ENCODE peak calls at places on chromosomes 3 and 15, in seven cellular contexts. Z, N, U, C, T, G and P are unnamed samples. For H3K4me1, the result is how much of the 10 kb centered on the place peaks cover.

GRCh38 chr15:52336530-52336929 is 40.9 kb upstream of the MYO5C start:
- DNase-seq in Z (no peak), N (peak), U (no peak), C (no peak), T (no peak), G (peak), P (no peak)

GRCh38 chr3:31704651-31705179 is 172.0 kb downstream of the STT3B start:
- DNase-seq in Z (peak), N (peak), U (peak), C (peak), T (no peak), G (peak), P (no peak)

GRCh38 chr3:53633197-53633787 is 138.9 kb downstream of the CACNA1D start:
- DNase-seq in Z (no peak), N (no peak), U (no peak), C (no peak), T (no peak), G (no peak), P (no peak)

GRCh38 chr15:45734244-45734643 is 99.4 kb downstream of the SQOR start:
- DNase-seq in Z (no peak), N (no peak), U (no peak), C (no peak), T (no peak), G (no peak), P (no peak)

GRCh38 chr3:129461022-129461421 is 21.0 kb downstream of the IFT122 start:
- DNase-seq in Z (peak), N (no peak), U (no peak), C (no peak), T (no peak), G (no peak), P (no peak)

GRCh38 chr3:58164199-58164879 is 46.4 kb downstream of the DNASE1L3 start:
- DNase-seq in Z (peak), N (peak), U (peak), C (peak), T (no peak), G (no peak), P (no peak)

GRCh38 chr3:138124689-138125420 is 7.3 kb downstream of the A4GNT start:
- DNase-seq in Z (peak), N (no peak), U (no peak), C (no peak), T (no peak), G (no peak), P (no peak)

GRCh38 chr15:90002428-90002844 is 1.3 kb downstream of the ZNF710 start:
- DNase-seq in Z (peak), N (peak), U (peak), C (no peak), T (no peak), G (peak), P (no peak)

GRCh38 chr15:37220949-37221670 is 120.8 kb upstream of the MEIS2 start:
- DNase-seq in Z (no peak), N (no peak), U (no peak), C (no peak), T (no peak), G (no peak), P (no peak)

DNA sequence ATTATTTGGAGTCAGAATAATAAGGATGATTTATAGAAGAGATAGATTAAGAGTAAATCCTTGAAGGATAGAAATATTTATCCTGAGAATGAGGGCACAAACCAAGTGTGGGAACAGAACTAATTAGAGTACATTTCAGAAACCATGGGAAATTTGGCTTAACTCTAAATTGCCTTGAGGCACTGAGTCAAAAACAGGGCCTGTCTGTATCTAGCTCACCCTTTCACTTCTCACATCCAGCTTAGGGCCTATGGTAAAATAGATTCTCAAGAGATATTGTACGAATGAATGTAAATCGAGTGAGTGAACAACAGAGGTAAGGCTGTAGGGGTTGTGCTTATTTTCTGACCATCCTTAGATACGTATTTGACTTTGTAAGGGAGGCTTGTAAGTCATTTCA is 586.1 kb upstream of the DPPA4 start:
- DNase-seq in Z (no peak), N (no peak), U (no peak), C (no peak), T (no peak), G (no peak), P (no peak)
- H3K27ac ChIP-seq in Z (no peak), N (no peak), U (no peak), C (no peak), T (no peak), G (no peak), P (no peak)

DNA sequence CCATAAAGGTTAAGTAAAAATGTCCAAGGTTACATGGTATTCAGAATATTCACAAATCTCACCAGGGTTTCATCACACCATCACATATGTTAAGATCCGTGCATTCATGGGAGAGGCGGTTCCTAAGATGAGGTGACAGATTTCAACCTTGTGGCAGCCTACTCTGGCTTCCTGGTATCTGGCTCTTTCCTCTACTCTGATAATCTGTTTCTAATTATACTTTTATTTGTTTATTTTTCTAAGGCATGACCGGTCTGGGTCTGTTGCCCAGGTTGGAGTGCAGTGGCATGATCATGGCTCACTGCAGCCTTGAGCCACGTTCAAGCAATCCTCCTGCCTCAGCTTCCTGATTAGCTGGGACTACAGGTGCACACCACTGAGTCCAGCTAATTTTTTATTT is 34.4 kb downstream of the RAF1 start:
- DNase-seq in Z (peak), N (peak), U (no peak), C (peak), T (no peak), G (no peak), P (no peak)
- H3K4me1 ChIP-seq in Z (under half), N (under half), U (under half), C (half or more), T (half or more), G (under half), P (under half)

GRCh38 chr3:188266581-188267274 is 112.8 kb downstream of the LPP start:
- DNase-seq in Z (peak), N (peak), U (peak), C (peak), T (peak), G (peak), P (no peak)
- TF ChIP-seq POLR2A in Z (peak), N (no peak), U (no peak), C (no peak), T (peak), G (no peak), P (no peak)

GRCh38 chr15:101255066-101255415 is 3.2 kb upstream of the CHSY1 start:
- DNase-seq in Z (peak), N (no peak), U (no peak), C (no peak), T (no peak), G (no peak), P (no peak)
- H3K27ac ChIP-seq in Z (no peak), N (no peak), U (no peak), C (no peak), T (no peak), G (no peak), P (no peak)